ENCODE peak calls at places on chromosomes 6 and 20, in four cellular contexts. G, M, L and H are unnamed samples.
A peak's percentile ranks its signal among the peaks of the same experiment; 100 is the strongest.

GRCh38 chr6:7137335-7138106 is 29.8 kb downstream of the RREB1 start:
- DNase-seq in G (no peak), M (peak; percentile 51), L (peak; percentile 89), H (peak; percentile 35)

GRCh38 chr20:38892091-38892981 is 33.9 kb upstream of the FAM83D start:
- DNase-seq in G (no peak), M (no peak), L (no peak), H (no peak)

GRCh38 chr6:112117554-112117953 is 30.2 kb downstream of the FAM229B start:
- DNase-seq in G (no peak), M (peak; percentile 33), L (no peak), H (no peak)

GRCh38 chr6:149060985-149061760 is 256.3 kb upstream of the TAB2 start:
- DNase-seq in G (peak; percentile 46), M (no peak), L (no peak), H (no peak)

GRCh38 chr20:24648919-24649318 is 179.5 kb downstream of the SYNDIG1 start:
- DNase-seq in G (no peak), M (no peak), L (no peak), H (no peak)

GRCh38 chr20:35467339-35468224 is 12.2 kb downstream of the CEP250 start:
- DNase-seq in G (no peak), M (peak; percentile 27), L (no peak), H (no peak)

GRCh38 chr20:20070871-20071726 is 18.8 kb downstream of the CFAP61 start:
- DNase-seq in G (no peak), M (no peak), L (no peak), H (no peak)

GRCh38 chr6:137233561-137234504 is 14.6 kb upstream of the IFNGR1 start:
- DNase-seq in G (no peak), M (peak; percentile 70), L (no peak), H (no peak)

GRCh38 chr6:106591111-106591825 is 38.0 kb downstream of the RTN4IP1 start:
- DNase-seq in G (no peak), M (peak; percentile 91), L (no peak), H (no peak)

GRCh38 chr6:110980227-110980626 is 1.6 kb upstream of the RPF2 start:
- DNase-seq in G (no peak), M (no peak), L (no peak), H (no peak)

GRCh38 chr6:13729891-13730290 is 18.3 kb upstream of the RANBP9 start:
- DNase-seq in G (no peak), M (peak; percentile 58), L (no peak), H (no peak)

GRCh38 chr6:7811441-7811840 is 85.5 kb downstream of the BMP6 start:
- DNase-seq in G (no peak), M (no peak), L (no peak), H (no peak)

GRCh38 chr6:35049885-35050284 is 91.3 kb downstream of the TCP11 start:
- DNase-seq in G (peak; percentile 42), M (no peak), L (no peak), H (no peak)

GRCh38 chr6:170110201-170111140 is 180.4 kb downstream of the DLL1 start:
- DNase-seq in G (no peak), M (no peak), L (no peak), H (no peak)

GRCh38 chr6:55617272-55617671 is 38.3 kb upstream of the HMGCLL1 start:
- DNase-seq in G (peak; percentile 26), M (peak; percentile 3), L (peak; percentile 1), H (no peak)

GRCh38 chr6:139623382-139623781 is 248.9 kb upstream of the CITED2 start:
- DNase-seq in G (no peak), M (no peak), L (no peak), H (no peak)

GRCh38 chr6:167795874-167796667 is 30.6 kb upstream of the AFDN start:
- DNase-seq in G (no peak), M (no peak), L (no peak), H (no peak)

GRCh38 chr6:133396225-133396624 is 155.1 kb downstream of the EYA4 start:
- DNase-seq in G (no peak), M (no peak), L (no peak), H (no peak)

GRCh38 chr20:10502098-10502526 is 67.0 kb downstream of the SLX4IP start:
- DNase-seq in G (no peak), M (no peak), L (peak; percentile 80), H (no peak)

GRCh38 chr20:19699132-19699971 is 58.7 kb upstream of the RIN2 start:
- DNase-seq in G (no peak), M (peak; percentile 81), L (no peak), H (no peak)